ENCODE peak calls at places on chromosomes 16 and 17, in five cellular contexts. One of them, this sample, is unnamed.
A peak's percentile ranks its signal among the peaks of the same experiment; 100 is the strongest.

GRCh38 chr17:65355246-65355645 is 206.2 kb downstream of the AXIN2 start:
- DNase-seq in epithelial cell of proximal tubule: no peak
- DNase-seq in ELR: peak; percentile 34
- DNase-seq in upper lobe of right lung: no peak
- DNase-seq in mucosa of gallbladder: no peak
- DNase-seq in this sample: no peak

GRCh38 chr17:78787444-78787843 is 5.4 kb upstream of the CYTH1 start:
- DNase-seq in epithelial cell of proximal tubule: no peak
- DNase-seq in ELR: no peak
- DNase-seq in upper lobe of right lung: peak; percentile 3
- DNase-seq in mucosa of gallbladder: no peak
- DNase-seq in this sample: no peak

GRCh38 chr16:73091199-73091598 is 43.3 kb upstream of the ZFHX3 start:
- DNase-seq in epithelial cell of proximal tubule: no peak
- DNase-seq in ELR: no peak
- DNase-seq in upper lobe of right lung: no peak
- DNase-seq in mucosa of gallbladder: no peak
- DNase-seq in this sample: no peak

GRCh38 chr17:57834146-57834741 is 15.6 kb downstream of the MRPS23 start:
- DNase-seq in epithelial cell of proximal tubule: peak; percentile 86
- DNase-seq in ELR: peak; percentile 52
- DNase-seq in upper lobe of right lung: no peak
- DNase-seq in mucosa of gallbladder: no peak
- DNase-seq in this sample: peak; percentile 63

GRCh38 chr16:68640972-68641371 is 4.1 kb upstream of the CDH3 start:
- DNase-seq in epithelial cell of proximal tubule: no peak
- DNase-seq in ELR: peak; percentile 81
- DNase-seq in upper lobe of right lung: no peak
- DNase-seq in mucosa of gallbladder: no peak
- DNase-seq in this sample: no peak

GRCh38 chr17:28749516-28750177 is 5.8 kb downstream of the TRAF4 start:
- DNase-seq in epithelial cell of proximal tubule: no peak
- DNase-seq in ELR: no peak
- DNase-seq in upper lobe of right lung: peak; percentile 65
- DNase-seq in mucosa of gallbladder: no peak
- DNase-seq in this sample: no peak

GRCh38 chr17:80289631-80290030 is 29.0 kb downstream of the RNF213 start:
- DNase-seq in epithelial cell of proximal tubule: no peak
- DNase-seq in ELR: no peak
- DNase-seq in upper lobe of right lung: no peak
- DNase-seq in mucosa of gallbladder: no peak
- DNase-seq in this sample: no peak

GRCh38 chr16:4674926-4675530 is 18.3 kb upstream of the NUDT16L1 start:
- DNase-seq in epithelial cell of proximal tubule: no peak
- DNase-seq in ELR: no peak
- DNase-seq in upper lobe of right lung: no peak
- DNase-seq in mucosa of gallbladder: no peak
- DNase-seq in this sample: no peak

GRCh38 chr16:21336231-21336630 is 58.1 kb upstream of the CRYM start:
- DNase-seq in epithelial cell of proximal tubule: no peak
- DNase-seq in ELR: peak; percentile 34
- DNase-seq in upper lobe of right lung: no peak
- DNase-seq in mucosa of gallbladder: no peak
- DNase-seq in this sample: no peak

GRCh38 chr16:58236231-58236690 is 38.4 kb upstream of the CSNK2A2 start:
- DNase-seq in epithelial cell of proximal tubule: no peak
- DNase-seq in ELR: peak; percentile 77
- DNase-seq in upper lobe of right lung: peak; percentile 74
- DNase-seq in mucosa of gallbladder: peak; percentile 66
- DNase-seq in this sample: peak; percentile 90

GRCh38 chr17:20852541-20853370 is 190.1 kb downstream of the USP22 start:
- DNase-seq in epithelial cell of proximal tubule: no peak
- DNase-seq in ELR: peak; percentile 6
- DNase-seq in upper lobe of right lung: no peak
- DNase-seq in mucosa of gallbladder: no peak
- DNase-seq in this sample: peak; percentile 43